ENCODE peak calls at places on chromosomes 16 and 17, in ten cellular contexts. One of them, this sample, is unnamed.

GRCh38 chr16:50616883-50617629 is 64.1 kb downstream of the SNX20 start:
- DNase-seq in T-helper 1 cell: no peak
- DNase-seq in CMK: no peak
- DNase-seq in suprapubic skin: no peak
- DNase-seq in C1 segment of cervical spinal cord: no peak
- DNase-seq in HS-5: no peak
- DNase-seq in NCI-H510A: no peak
- DNase-seq in cardiac muscle cell: peak
- DNase-seq in A549: no peak
- DNase-seq in HT1080: no peak
- DNase-seq in this sample: no peak

GRCh38 chr17:58317421-58318064 is 11.1 kb downstream of the TSPOAP1 start:
- DNase-seq in NCI-H510A: peak
- DNase-seq in cardiac muscle cell: peak
- DNase-seq in suprapubic skin: peak
- DNase-seq in A549: peak
- DNase-seq in HT1080: peak
- DNase-seq in CMK: no peak
- DNase-seq in C1 segment of cervical spinal cord: no peak
- DNase-seq in HS-5: peak
- DNase-seq in T-helper 1 cell: peak
- DNase-seq in this sample: peak

GRCh38 chr17:30095507-30096244 is 20.9 kb upstream of the NSRP1 start:
- DNase-seq in suprapubic skin: no peak
- DNase-seq in HT1080: peak
- DNase-seq in T-helper 1 cell: no peak
- DNase-seq in A549: peak
- DNase-seq in cardiac muscle cell: peak
- DNase-seq in HS-5: peak
- DNase-seq in CMK: no peak
- DNase-seq in C1 segment of cervical spinal cord: no peak
- DNase-seq in NCI-H510A: no peak
- DNase-seq in this sample: peak

GRCh38 chr17:81285179-81285878 is 9.8 kb downstream of the SLC38A10 start:
- DNase-seq in suprapubic skin: peak
- DNase-seq in cardiac muscle cell: no peak
- DNase-seq in A549: no peak
- DNase-seq in HS-5: no peak
- DNase-seq in NCI-H510A: no peak
- DNase-seq in CMK: peak
- DNase-seq in C1 segment of cervical spinal cord: peak
- DNase-seq in HT1080: no peak
- DNase-seq in T-helper 1 cell: peak
- DNase-seq in this sample: peak

GRCh38 chr17:43576563-43577229 is 30.6 kb upstream of the ETV4 start:
- DNase-seq in C1 segment of cervical spinal cord: peak
- DNase-seq in HS-5: no peak
- DNase-seq in T-helper 1 cell: peak
- DNase-seq in A549: peak
- DNase-seq in CMK: peak
- DNase-seq in suprapubic skin: no peak
- DNase-seq in cardiac muscle cell: peak
- DNase-seq in NCI-H510A: peak
- DNase-seq in HT1080: peak
- DNase-seq in this sample: peak

GRCh38 chr17:48568499-48569259 is 9.5 kb downstream of the HOXB4 start:
- DNase-seq in HS-5: no peak
- DNase-seq in NCI-H510A: no peak
- DNase-seq in A549: no peak
- DNase-seq in C1 segment of cervical spinal cord: no peak
- DNase-seq in cardiac muscle cell: no peak
- DNase-seq in HT1080: no peak
- DNase-seq in CMK: no peak
- DNase-seq in T-helper 1 cell: no peak
- DNase-seq in suprapubic skin: no peak
- DNase-seq in this sample: no peak

GRCh38 chr17:65794572-65794971 is 233.1 kb upstream of the AXIN2 start:
- DNase-seq in cardiac muscle cell: peak
- DNase-seq in CMK: no peak
- DNase-seq in C1 segment of cervical spinal cord: no peak
- DNase-seq in suprapubic skin: no peak
- DNase-seq in HT1080: peak
- DNase-seq in NCI-H510A: peak
- DNase-seq in T-helper 1 cell: no peak
- DNase-seq in HS-5: no peak
- DNase-seq in A549: peak
- DNase-seq in this sample: peak

GRCh38 chr16:79294568-79294967 is 306.0 kb downstream of the MAF start:
- DNase-seq in HT1080: no peak
- DNase-seq in NCI-H510A: no peak
- DNase-seq in CMK: no peak
- DNase-seq in suprapubic skin: no peak
- DNase-seq in T-helper 1 cell: no peak
- DNase-seq in HS-5: no peak
- DNase-seq in A549: no peak
- DNase-seq in cardiac muscle cell: no peak
- DNase-seq in C1 segment of cervical spinal cord: no peak
- DNase-seq in this sample: no peak

GRCh38 chr17:76738468-76738850 is 540 bp downstream of the MFSD11 start:
- DNase-seq in CMK: no peak
- DNase-seq in C1 segment of cervical spinal cord: no peak
- DNase-seq in T-helper 1 cell: no peak
- DNase-seq in suprapubic skin: no peak
- DNase-seq in cardiac muscle cell: no peak
- DNase-seq in A549: no peak
- DNase-seq in HT1080: no peak
- DNase-seq in NCI-H510A: no peak
- DNase-seq in HS-5: no peak
- DNase-seq in this sample: peak

GRCh38 chr17:67520282-67520906 is 143.3 kb downstream of the PITPNC1 start:
- DNase-seq in A549: no peak
- DNase-seq in suprapubic skin: no peak
- DNase-seq in cardiac muscle cell: no peak
- DNase-seq in NCI-H510A: peak
- DNase-seq in CMK: no peak
- DNase-seq in HT1080: no peak
- DNase-seq in T-helper 1 cell: no peak
- DNase-seq in HS-5: no peak
- DNase-seq in C1 segment of cervical spinal cord: no peak
- DNase-seq in this sample: no peak

GRCh38 chr17:35214192-35214591 is 20.0 kb upstream of the SLC35G3 start:
- DNase-seq in suprapubic skin: no peak
- DNase-seq in C1 segment of cervical spinal cord: no peak
- DNase-seq in CMK: no peak
- DNase-seq in HS-5: no peak
- DNase-seq in HT1080: no peak
- DNase-seq in NCI-H510A: no peak
- DNase-seq in cardiac muscle cell: no peak
- DNase-seq in T-helper 1 cell: peak
- DNase-seq in A549: no peak
- DNase-seq in this sample: no peak

GRCh38 chr17:28057731-28058246 is 15.3 kb downstream of the NLK start:
- DNase-seq in CMK: no peak
- DNase-seq in HS-5: no peak
- DNase-seq in cardiac muscle cell: no peak
- DNase-seq in A549: no peak
- DNase-seq in C1 segment of cervical spinal cord: no peak
- DNase-seq in T-helper 1 cell: no peak
- DNase-seq in NCI-H510A: no peak
- DNase-seq in suprapubic skin: no peak
- DNase-seq in HT1080: no peak
- DNase-seq in this sample: no peak

GRCh38 chr17:76025294-76025693 is 1.8 kb downstream of the EVPL start:
- DNase-seq in A549: no peak
- DNase-seq in NCI-H510A: no peak
- DNase-seq in suprapubic skin: no peak
- DNase-seq in T-helper 1 cell: no peak
- DNase-seq in cardiac muscle cell: no peak
- DNase-seq in CMK: no peak
- DNase-seq in C1 segment of cervical spinal cord: no peak
- DNase-seq in HT1080: no peak
- DNase-seq in HS-5: no peak
- DNase-seq in this sample: no peak

GRCh38 chr17:73657473-73658116 is 13.3 kb upstream of the SDK2 start:
- DNase-seq in C1 segment of cervical spinal cord: no peak
- DNase-seq in NCI-H510A: peak
- DNase-seq in HT1080: peak
- DNase-seq in cardiac muscle cell: peak
- DNase-seq in A549: peak
- DNase-seq in T-helper 1 cell: no peak
- DNase-seq in CMK: no peak
- DNase-seq in HS-5: no peak
- DNase-seq in suprapubic skin: no peak
- DNase-seq in this sample: no peak

GRCh38 chr17:6126768-6127167 is 56.6 kb downstream of the WSCD1 start:
- DNase-seq in suprapubic skin: no peak
- DNase-seq in HT1080: no peak
- DNase-seq in NCI-H510A: no peak
- DNase-seq in CMK: no peak
- DNase-seq in C1 segment of cervical spinal cord: no peak
- DNase-seq in T-helper 1 cell: no peak
- DNase-seq in A549: no peak
- DNase-seq in HS-5: no peak
- DNase-seq in cardiac muscle cell: no peak
- DNase-seq in this sample: no peak

GRCh38 chr17:62725791-62726249 is 82.3 kb downstream of the MARCHF10 start:
- DNase-seq in cardiac muscle cell: no peak
- DNase-seq in A549: no peak
- DNase-seq in C1 segment of cervical spinal cord: no peak
- DNase-seq in CMK: no peak
- DNase-seq in suprapubic skin: no peak
- DNase-seq in HT1080: no peak
- DNase-seq in T-helper 1 cell: no peak
- DNase-seq in HS-5: no peak
- DNase-seq in NCI-H510A: no peak
- DNase-seq in this sample: no peak

GRCh38 chr16:2836646-2837508 is 6.8 kb downstream of the ZG16B start:
- DNase-seq in HT1080: no peak
- DNase-seq in suprapubic skin: no peak
- DNase-seq in C1 segment of cervical spinal cord: no peak
- DNase-seq in NCI-H510A: no peak
- DNase-seq in T-helper 1 cell: no peak
- DNase-seq in CMK: no peak
- DNase-seq in cardiac muscle cell: no peak
- DNase-seq in HS-5: no peak
- DNase-seq in A549: no peak
- DNase-seq in this sample: no peak

GRCh38 chr17:63988741-63989621 is 9.2 kb upstream of the PRR29 start:
- DNase-seq in A549: no peak
- DNase-seq in HT1080: no peak
- DNase-seq in C1 segment of cervical spinal cord: no peak
- DNase-seq in cardiac muscle cell: peak
- DNase-seq in CMK: no peak
- DNase-seq in NCI-H510A: no peak
- DNase-seq in HS-5: no peak
- DNase-seq in T-helper 1 cell: no peak
- DNase-seq in suprapubic skin: no peak
- DNase-seq in this sample: no peak

GRCh38 chr17:30318190-30318589 is 15.7 kb downstream of the TMIGD1 start:
- DNase-seq in suprapubic skin: no peak
- DNase-seq in HT1080: peak
- DNase-seq in A549: no peak
- DNase-seq in C1 segment of cervical spinal cord: no peak
- DNase-seq in cardiac muscle cell: no peak
- DNase-seq in T-helper 1 cell: no peak
- DNase-seq in CMK: no peak
- DNase-seq in NCI-H510A: no peak
- DNase-seq in HS-5: no peak
- DNase-seq in this sample: no peak

GRCh38 chr17:80385046-80385445 is 29.9 kb upstream of the ENDOV start:
- DNase-seq in NCI-H510A: no peak
- DNase-seq in cardiac muscle cell: no peak
- DNase-seq in suprapubic skin: no peak
- DNase-seq in HT1080: no peak
- DNase-seq in A549: no peak
- DNase-seq in CMK: no peak
- DNase-seq in C1 segment of cervical spinal cord: no peak
- DNase-seq in HS-5: no peak
- DNase-seq in T-helper 1 cell: no peak
- DNase-seq in this sample: no peak

GRCh38 chr16:80463303-80463702 is 77.5 kb upstream of the DYNLRB2 start:
- DNase-seq in T-helper 1 cell: no peak
- DNase-seq in HS-5: no peak
- DNase-seq in cardiac muscle cell: no peak
- DNase-seq in NCI-H510A: no peak
- DNase-seq in suprapubic skin: no peak
- DNase-seq in HT1080: no peak
- DNase-seq in C1 segment of cervical spinal cord: no peak
- DNase-seq in CMK: no peak
- DNase-seq in A549: no peak
- DNase-seq in this sample: no peak

GRCh38 chr16:901149-901548 is 69.6 kb downstream of the LMF1 start:
- DNase-seq in C1 segment of cervical spinal cord: no peak
- DNase-seq in A549: no peak
- DNase-seq in suprapubic skin: no peak
- DNase-seq in cardiac muscle cell: no peak
- DNase-seq in CMK: no peak
- DNase-seq in T-helper 1 cell: no peak
- DNase-seq in HS-5: no peak
- DNase-seq in HT1080: no peak
- DNase-seq in NCI-H510A: no peak
- DNase-seq in this sample: no peak

GRCh38 chr17:36703860-36704266 is 102.5 kb downstream of the MRM1 start:
- DNase-seq in CMK: no peak
- DNase-seq in suprapubic skin: no peak
- DNase-seq in cardiac muscle cell: peak
- DNase-seq in T-helper 1 cell: peak
- DNase-seq in NCI-H510A: no peak
- DNase-seq in C1 segment of cervical spinal cord: no peak
- DNase-seq in A549: peak
- DNase-seq in HT1080: peak
- DNase-seq in HS-5: no peak
- DNase-seq in this sample: peak

GRCh38 chr16:89198417-89199240 is 1.7 kb downstream of the SLC22A31 start:
- DNase-seq in T-helper 1 cell: no peak
- DNase-seq in NCI-H510A: no peak
- DNase-seq in HT1080: no peak
- DNase-seq in C1 segment of cervical spinal cord: no peak
- DNase-seq in HS-5: no peak
- DNase-seq in suprapubic skin: no peak
- DNase-seq in CMK: no peak
- DNase-seq in A549: no peak
- DNase-seq in cardiac muscle cell: no peak
- DNase-seq in this sample: no peak

GRCh38 chr16:56353054-56353921 is 72.1 kb downstream of the AMFR start:
- DNase-seq in NCI-H510A: no peak
- DNase-seq in CMK: no peak
- DNase-seq in C1 segment of cervical spinal cord: no peak
- DNase-seq in HT1080: no peak
- DNase-seq in suprapubic skin: peak
- DNase-seq in cardiac muscle cell: no peak
- DNase-seq in HS-5: no peak
- DNase-seq in A549: no peak
- DNase-seq in T-helper 1 cell: no peak
- DNase-seq in this sample: no peak

GRCh38 chr16:81571592-81572230 is 127.1 kb downstream of the CMIP start:
- DNase-seq in HT1080: no peak
- DNase-seq in cardiac muscle cell: no peak
- DNase-seq in NCI-H510A: no peak
- DNase-seq in T-helper 1 cell: no peak
- DNase-seq in C1 segment of cervical spinal cord: no peak
- DNase-seq in HS-5: no peak
- DNase-seq in CMK: no peak
- DNase-seq in suprapubic skin: no peak
- DNase-seq in A549: no peak
- DNase-seq in this sample: no peak

GRCh38 chr17:28734712-28735241 is 6.2 kb downstream of the NEK8 start:
- DNase-seq in HS-5: no peak
- DNase-seq in C1 segment of cervical spinal cord: no peak
- DNase-seq in cardiac muscle cell: no peak
- DNase-seq in NCI-H510A: no peak
- DNase-seq in HT1080: no peak
- DNase-seq in A549: no peak
- DNase-seq in suprapubic skin: no peak
- DNase-seq in CMK: no peak
- DNase-seq in T-helper 1 cell: no peak
- DNase-seq in this sample: no peak

GRCh38 chr16:68707341-68708152 is 29.5 kb upstream of the CDH1 start:
- DNase-seq in HT1080: peak
- DNase-seq in A549: peak
- DNase-seq in suprapubic skin: no peak
- DNase-seq in cardiac muscle cell: peak
- DNase-seq in CMK: no peak
- DNase-seq in HS-5: no peak
- DNase-seq in C1 segment of cervical spinal cord: no peak
- DNase-seq in NCI-H510A: no peak
- DNase-seq in T-helper 1 cell: no peak
- DNase-seq in this sample: peak